ENCODE peak calls at places on chromosomes 7 and 10, in ten cellular contexts. T, P, E, D, V, O, A, Y, M and H are unnamed samples.

GRCh38 chr10:21534611-21535493 is 820 bp downstream of the MLLT10 start:
- DNase-seq in T (peak), P (no peak), E (peak), D (peak), V (peak), O (peak), A (no peak), Y (peak), M (no peak), H (peak)

GRCh38 chr7:26543345-26543744 is 251.7 kb downstream of the SNX10 start:
- DNase-seq in T (no peak), P (no peak), E (no peak), D (no peak), V (no peak), O (no peak), A (no peak), Y (no peak), M (no peak), H (no peak)

GRCh38 chr10:102501201-102502028 is 1.1 kb downstream of the ACTR1A start:
- DNase-seq in T (no peak), P (no peak), E (peak), D (no peak), V (no peak), O (no peak), A (no peak), Y (peak), M (no peak), H (no peak)

GRCh38 chr7:90726623-90727022 is 130.5 kb downstream of the CDK14 start:
- DNase-seq in T (no peak), P (no peak), E (peak), D (no peak), V (no peak), O (no peak), A (peak), Y (peak), M (no peak), H (no peak)

GRCh38 chr7:30302656-30303311 is 18.4 kb downstream of the ZNRF2 start:
- DNase-seq in T (no peak), P (no peak), E (no peak), D (no peak), V (no peak), O (no peak), A (no peak), Y (no peak), M (no peak), H (no peak)

GRCh38 chr7:47496666-47497065 is 85.2 kb downstream of the TNS3 start:
- DNase-seq in T (no peak), P (no peak), E (no peak), D (no peak), V (no peak), O (no peak), A (no peak), Y (no peak), M (no peak), H (peak)

GRCh38 chr10:74314166-74314565 is 163.1 kb downstream of the ADK start:
- DNase-seq in T (no peak), P (no peak), E (peak), D (no peak), V (no peak), O (no peak), A (no peak), Y (no peak), M (no peak), H (no peak)

GRCh38 chr10:70604106-70604505 is 1.6 kb upstream of the PRF1 start:
- DNase-seq in T (no peak), P (no peak), E (no peak), D (no peak), V (no peak), O (no peak), A (no peak), Y (no peak), M (no peak), H (no peak)

GRCh38 chr10:72087969-72088878 is at the start of gene SPOCK2:
- DNase-seq in T (peak), P (peak), E (peak), D (no peak), V (peak), O (peak), A (no peak), Y (peak), M (no peak), H (no peak)

GRCh38 chr7:87608443-87608842 is 7.8 kb upstream of the ABCB1 start:
- DNase-seq in T (no peak), P (no peak), E (no peak), D (no peak), V (no peak), O (no peak), A (no peak), Y (no peak), M (no peak), H (no peak)

GRCh38 chr10:46019541-46020343 is 10.7 kb downstream of the NCOA4 start:
- DNase-seq in T (peak), P (no peak), E (peak), D (no peak), V (no peak), O (no peak), A (no peak), Y (no peak), M (no peak), H (no peak)

GRCh38 chr10:129861776-129862530 is 102.1 kb downstream of the EBF3 start:
- DNase-seq in T (peak), P (no peak), E (no peak), D (no peak), V (no peak), O (no peak), A (no peak), Y (no peak), M (no peak), H (peak)

GRCh38 chr7:139004321-139005075 is 23.3 kb upstream of the KIAA1549 start:
- DNase-seq in T (no peak), P (no peak), E (no peak), D (no peak), V (no peak), O (no peak), A (no peak), Y (no peak), M (no peak), H (no peak)

GRCh38 chr7:157004050-157004838 is 6.2 kb downstream of the MNX1 start:
- DNase-seq in T (no peak), P (no peak), E (peak), D (peak), V (no peak), O (no peak), A (peak), Y (peak), M (no peak), H (no peak)

GRCh38 chr7:74025146-74025545 is 2.8 kb upstream of the ELN start:
- DNase-seq in T (no peak), P (no peak), E (no peak), D (no peak), V (no peak), O (no peak), A (no peak), Y (no peak), M (no peak), H (no peak)

GRCh38 chr7:138170298-138170697 is 94.0 kb downstream of the AKR1D1 start:
- DNase-seq in T (no peak), P (no peak), E (no peak), D (no peak), V (no peak), O (no peak), A (no peak), Y (peak), M (no peak), H (no peak)

GRCh38 chr7:146670532-146670931 is 553.9 kb downstream of the CNTNAP2 start:
- DNase-seq in T (no peak), P (no peak), E (no peak), D (no peak), V (no peak), O (no peak), A (no peak), Y (no peak), M (no peak), H (no peak)

GRCh38 chr7:142925413-142925812 is 8.1 kb downstream of the TRPV5 start:
- DNase-seq in T (no peak), P (no peak), E (no peak), D (no peak), V (no peak), O (no peak), A (no peak), Y (peak), M (no peak), H (no peak)

GRCh38 chr7:151659219-151659618 is 139.5 kb upstream of the RHEB start:
- DNase-seq in T (no peak), P (no peak), E (no peak), D (no peak), V (no peak), O (no peak), A (no peak), Y (no peak), M (no peak), H (no peak)

GRCh38 chr10:91389636-91390512 is 20.3 kb upstream of the HECTD2 start:
- DNase-seq in T (no peak), P (no peak), E (peak), D (no peak), V (peak), O (no peak), A (peak), Y (no peak), M (peak), H (no peak)

GRCh38 chr10:92177546-92177945 is 113.3 kb downstream of the CPEB3 start:
- DNase-seq in T (no peak), P (no peak), E (peak), D (no peak), V (no peak), O (no peak), A (no peak), Y (no peak), M (no peak), H (no peak)

GRCh38 chr7:25846722-25847121 is 305.3 kb upstream of the NFE2L3 start:
- DNase-seq in T (peak), P (no peak), E (peak), D (peak), V (no peak), O (no peak), A (peak), Y (no peak), M (no peak), H (peak)

GRCh38 chr7:83429493-83429892 is 219.4 kb downstream of the SEMA3E start:
- DNase-seq in T (no peak), P (no peak), E (no peak), D (no peak), V (no peak), O (no peak), A (no peak), Y (peak), M (no peak), H (no peak)

GRCh38 chr7:151819826-151820225 is 57.1 kb downstream of the PRKAG2 start:
- DNase-seq in T (no peak), P (no peak), E (no peak), D (peak), V (no peak), O (no peak), A (no peak), Y (no peak), M (no peak), H (no peak)

GRCh38 chr10:114374141-114374791 is 30.0 kb downstream of the AFAP1L2 start:
- DNase-seq in T (peak), P (no peak), E (peak), D (peak), V (no peak), O (no peak), A (no peak), Y (peak), M (no peak), H (peak)

GRCh38 chr7:25215694-25216335 is 12.5 kb downstream of the NPVF start:
- DNase-seq in T (no peak), P (no peak), E (no peak), D (no peak), V (no peak), O (no peak), A (no peak), Y (peak), M (no peak), H (no peak)

GRCh38 chr7:44767912-44768662 is 19.4 kb downstream of the ZMIZ2 start:
- DNase-seq in T (peak), P (no peak), E (peak), D (no peak), V (no peak), O (no peak), A (no peak), Y (no peak), M (peak), H (peak)

GRCh38 chr7:84800846-84801245 is 386.0 kb downstream of the SEMA3D start:
- DNase-seq in T (no peak), P (no peak), E (no peak), D (no peak), V (no peak), O (no peak), A (no peak), Y (no peak), M (no peak), H (no peak)

GRCh38 chr7:81789406-81790139 is 19.7 kb upstream of the HGF start:
- DNase-seq in T (no peak), P (no peak), E (peak), D (no peak), V (no peak), O (no peak), A (peak), Y (no peak), M (no peak), H (no peak)

GRCh38 chr10:31645786-31646185 is 282.8 kb downstream of the ARHGAP12 start:
- DNase-seq in T (no peak), P (no peak), E (peak), D (no peak), V (no peak), O (no peak), A (no peak), Y (peak), M (no peak), H (no peak)

GRCh38 chr7:15007507-15007906 is 105.0 kb upstream of the DGKB start:
- DNase-seq in T (no peak), P (no peak), E (peak), D (no peak), V (no peak), O (no peak), A (no peak), Y (peak), M (no peak), H (no peak)

GRCh38 chr7:24741691-24742639 is 15.3 kb downstream of the GSDME start:
- DNase-seq in T (no peak), P (no peak), E (peak), D (peak), V (no peak), O (no peak), A (peak), Y (peak), M (no peak), H (peak)

GRCh38 chr7:44853391-44853790 is 5.5 kb upstream of the H2AZ2 start:
- DNase-seq in T (no peak), P (no peak), E (no peak), D (no peak), V (no peak), O (no peak), A (no peak), Y (no peak), M (no peak), H (no peak)